ENCODE peak calls at places on chromosomes 12 and 14, in five cellular contexts. One of them, this sample, is unnamed.

GRCh38 chr12:21350975-21351374 is 16.3 kb upstream of the SLCO1A2 start:
- DNase-seq in KG1: no peak
- DNase-seq in left kidney: no peak
- DNase-seq in EL: no peak
- DNase-seq in posterior vena cava: no peak
- DNase-seq in this sample: no peak

GRCh38 chr14:105531088-105531957 is 4.9 kb downstream of the TMEM121 start:
- DNase-seq in KG1: no peak
- DNase-seq in left kidney: no peak
- DNase-seq in EL: no peak
- DNase-seq in posterior vena cava: no peak
- DNase-seq in this sample: no peak

GRCh38 chr12:110728628-110729027 is 14.1 kb downstream of the PPP1CC start:
- DNase-seq in KG1: no peak
- DNase-seq in left kidney: no peak
- DNase-seq in EL: no peak
- DNase-seq in posterior vena cava: no peak
- DNase-seq in this sample: no peak

GRCh38 chr12:84329933-84330332 is 582.7 kb downstream of the SLC6A15 start:
- DNase-seq in KG1: no peak
- DNase-seq in left kidney: peak; percentile 78
- DNase-seq in EL: no peak
- DNase-seq in posterior vena cava: no peak
- DNase-seq in this sample: no peak

GRCh38 chr14:73786632-73786941 is 65.0 kb upstream of the PTGR2 start:
- DNase-seq in KG1: no peak
- DNase-seq in left kidney: peak; percentile 83
- DNase-seq in EL: peak; percentile 45
- DNase-seq in posterior vena cava: peak; percentile 84
- DNase-seq in this sample: no peak

GRCh38 chr12:108282160-108282559 is 57.0 kb downstream of the CMKLR1 start:
- DNase-seq in KG1: no peak
- DNase-seq in left kidney: no peak
- DNase-seq in EL: no peak
- DNase-seq in posterior vena cava: no peak
- DNase-seq in this sample: no peak

GRCh38 chr12:101338087-101338486 is 58.2 kb downstream of the UTP20 start:
- DNase-seq in KG1: no peak
- DNase-seq in left kidney: no peak
- DNase-seq in EL: no peak
- DNase-seq in posterior vena cava: no peak
- DNase-seq in this sample: no peak

GRCh38 chr14:45976001-45976400 is 675.6 kb downstream of the RPL10L start:
- DNase-seq in KG1: no peak
- DNase-seq in left kidney: no peak
- DNase-seq in EL: no peak
- DNase-seq in posterior vena cava: no peak
- DNase-seq in this sample: no peak

GRCh38 chr14:55328317-55328716 is 57.1 kb downstream of the FBXO34 start:
- DNase-seq in KG1: no peak
- DNase-seq in left kidney: no peak
- DNase-seq in EL: peak; percentile 39
- DNase-seq in posterior vena cava: no peak
- DNase-seq in this sample: no peak

GRCh38 chr12:43805857-43806736 is at the start of gene TWF1:
- DNase-seq in KG1: peak; percentile 81
- DNase-seq in left kidney: peak; percentile 96
- DNase-seq in EL: peak; percentile 83
- DNase-seq in posterior vena cava: peak; percentile 97
- DNase-seq in this sample: peak; percentile 61